ENCODE peak calls at places on chromosomes 11 and 22, in eight cellular contexts. One of them, this sample, is unnamed.

GRCh38 chr11:4569075-4569474 is 12.5 kb upstream of the OR52I2 start:
- DNase-seq in NCI-H1092: no peak
- DNase-seq in pancreas: no peak
- DNase-seq in ELF-1: no peak
- DNase-seq in coronary artery: no peak
- DNase-seq in COR-L47: no peak
- DNase-seq in astrocyte of the spinal cord: no peak
- DNase-seq in stimulated activated naive CD4-positive, alpha-beta T cell: no peak
- DNase-seq in this sample: no peak

GRCh38 chr11:93396356-93396755 is 65.8 kb downstream of the DEUP1 start:
- DNase-seq in stimulated activated naive CD4-positive, alpha-beta T cell: no peak
- DNase-seq in pancreas: no peak
- DNase-seq in NCI-H1092: no peak
- DNase-seq in ELF-1: peak; percentile 18
- DNase-seq in COR-L47: no peak
- DNase-seq in astrocyte of the spinal cord: peak; percentile 73
- DNase-seq in coronary artery: no peak
- DNase-seq in this sample: no peak

GRCh38 chr11:125923012-125923579 is 18.8 kb downstream of the DDX25 start:
- DNase-seq in ELF-1: peak; percentile 72
- DNase-seq in stimulated activated naive CD4-positive, alpha-beta T cell: peak; percentile 45
- DNase-seq in NCI-H1092: peak; percentile 87
- DNase-seq in coronary artery: no peak
- DNase-seq in COR-L47: peak; percentile 61
- DNase-seq in pancreas: peak; percentile 73
- DNase-seq in astrocyte of the spinal cord: peak; percentile 67
- DNase-seq in this sample: peak; percentile 68

GRCh38 chr11:60914620-60915249 is 777 bp downstream of the TMEM109 start:
- DNase-seq in ELF-1: peak; percentile 44
- DNase-seq in NCI-H1092: no peak
- DNase-seq in stimulated activated naive CD4-positive, alpha-beta T cell: peak; percentile 42
- DNase-seq in pancreas: peak; percentile 49
- DNase-seq in COR-L47: no peak
- DNase-seq in coronary artery: no peak
- DNase-seq in astrocyte of the spinal cord: peak; percentile 47
- DNase-seq in this sample: peak; percentile 34

GRCh38 chr11:128848815-128849455 is 18.2 kb downstream of the KCNJ1 start:
- DNase-seq in pancreas: peak; percentile 49
- DNase-seq in NCI-H1092: peak; percentile 23
- DNase-seq in coronary artery: peak; percentile 45
- DNase-seq in astrocyte of the spinal cord: peak; percentile 22
- DNase-seq in ELF-1: peak; percentile 85
- DNase-seq in stimulated activated naive CD4-positive, alpha-beta T cell: peak; percentile 41
- DNase-seq in COR-L47: no peak
- DNase-seq in this sample: peak; percentile 12

GRCh38 chr22:38353142-38353629 is 36.0 kb upstream of the CSNK1E start:
- DNase-seq in ELF-1: peak; percentile 90
- DNase-seq in COR-L47: peak; percentile 35
- DNase-seq in astrocyte of the spinal cord: peak; percentile 47
- DNase-seq in pancreas: peak; percentile 80
- DNase-seq in coronary artery: no peak
- DNase-seq in stimulated activated naive CD4-positive, alpha-beta T cell: peak; percentile 52
- DNase-seq in NCI-H1092: peak; percentile 46
- DNase-seq in this sample: peak; percentile 27

GRCh38 chr11:34454308-34455032 is 15.7 kb downstream of the CAT start:
- DNase-seq in astrocyte of the spinal cord: no peak
- DNase-seq in NCI-H1092: no peak
- DNase-seq in stimulated activated naive CD4-positive, alpha-beta T cell: no peak
- DNase-seq in COR-L47: no peak
- DNase-seq in coronary artery: no peak
- DNase-seq in ELF-1: no peak
- DNase-seq in pancreas: no peak
- DNase-seq in this sample: no peak

GRCh38 chr22:37163618-37164534 is 14.2 kb upstream of the IL2RB start:
- DNase-seq in NCI-H1092: no peak
- DNase-seq in coronary artery: no peak
- DNase-seq in COR-L47: no peak
- DNase-seq in astrocyte of the spinal cord: no peak
- DNase-seq in ELF-1: no peak
- DNase-seq in pancreas: no peak
- DNase-seq in stimulated activated naive CD4-positive, alpha-beta T cell: no peak
- DNase-seq in this sample: no peak

GRCh38 chr22:44622147-44622427 is 79.9 kb upstream of the PRR5 start:
- DNase-seq in astrocyte of the spinal cord: no peak
- DNase-seq in stimulated activated naive CD4-positive, alpha-beta T cell: no peak
- DNase-seq in NCI-H1092: no peak
- DNase-seq in pancreas: no peak
- DNase-seq in coronary artery: no peak
- DNase-seq in ELF-1: peak; percentile 49
- DNase-seq in COR-L47: peak; percentile 73
- DNase-seq in this sample: no peak